ENCODE peak calls at places on chromosomes 4 and X, in five cellular contexts. One of them, this sample, is unnamed.
A peak's percentile ranks its signal among the peaks of the same experiment; 100 is the strongest.

GRCh38 chrX:8760021-8760420 is 28.1 kb upstream of the ANOS1 start:
- DNase-seq in CD8-positive, alpha-beta T cell: no peak
- DNase-seq in foreskin fibroblast: peak; percentile 10
- DNase-seq in suprapubic skin: no peak
- DNase-seq in fibroblast of lung: no peak
- DNase-seq in this sample: no peak

GRCh38 chrX:120111611-120112010 is 4.1 kb downstream of the RHOXF1 start:
- DNase-seq in CD8-positive, alpha-beta T cell: no peak
- DNase-seq in fibroblast of lung: no peak
- DNase-seq in suprapubic skin: no peak
- DNase-seq in foreskin fibroblast: no peak
- DNase-seq in this sample: no peak

GRCh38 chr4:108502366-108502765 is 118.0 kb upstream of the RPL34 start:
- DNase-seq in CD8-positive, alpha-beta T cell: no peak
- DNase-seq in fibroblast of lung: no peak
- DNase-seq in foreskin fibroblast: no peak
- DNase-seq in suprapubic skin: no peak
- DNase-seq in this sample: no peak

GRCh38 chrX:70508296-70508911 is 63.8 kb downstream of the DLG3 start:
- DNase-seq in fibroblast of lung: no peak
- DNase-seq in suprapubic skin: no peak
- DNase-seq in foreskin fibroblast: peak; percentile 33
- DNase-seq in CD8-positive, alpha-beta T cell: no peak
- DNase-seq in this sample: no peak

GRCh38 chr4:154376461-154376860 is 115.1 kb downstream of the DCHS2 start:
- DNase-seq in suprapubic skin: no peak
- DNase-seq in foreskin fibroblast: peak; percentile 8
- DNase-seq in CD8-positive, alpha-beta T cell: no peak
- DNase-seq in fibroblast of lung: no peak
- DNase-seq in this sample: no peak

GRCh38 chrX:38304010-38304409 is 23.3 kb downstream of the RPGR start:
- DNase-seq in CD8-positive, alpha-beta T cell: no peak
- DNase-seq in suprapubic skin: no peak
- DNase-seq in fibroblast of lung: peak; percentile 19
- DNase-seq in foreskin fibroblast: no peak
- DNase-seq in this sample: no peak

GRCh38 chr4:53196195-53196641 is 169.6 kb downstream of the SCFD2 start:
- DNase-seq in fibroblast of lung: peak; percentile 39
- DNase-seq in CD8-positive, alpha-beta T cell: no peak
- DNase-seq in suprapubic skin: no peak
- DNase-seq in foreskin fibroblast: no peak
- DNase-seq in this sample: no peak

GRCh38 chr4:79288185-79288584 is 37.7 kb downstream of the NAA11 start:
- DNase-seq in suprapubic skin: no peak
- DNase-seq in foreskin fibroblast: no peak
- DNase-seq in CD8-positive, alpha-beta T cell: no peak
- DNase-seq in fibroblast of lung: no peak
- DNase-seq in this sample: no peak

GRCh38 chr4:97998203-97998602 is 145.1 kb downstream of the STPG2 start:
- DNase-seq in fibroblast of lung: no peak
- DNase-seq in CD8-positive, alpha-beta T cell: no peak
- DNase-seq in suprapubic skin: no peak
- DNase-seq in foreskin fibroblast: no peak
- DNase-seq in this sample: no peak

GRCh38 chr4:8699479-8700145 is 107.0 kb downstream of the CPZ start:
- DNase-seq in CD8-positive, alpha-beta T cell: no peak
- DNase-seq in foreskin fibroblast: no peak
- DNase-seq in fibroblast of lung: no peak
- DNase-seq in suprapubic skin: peak; percentile 78
- DNase-seq in this sample: no peak

GRCh38 chr4:87422104-87423052 is at the start of gene NUDT9:
- DNase-seq in suprapubic skin: peak; percentile 95
- DNase-seq in foreskin fibroblast: peak; percentile 97
- DNase-seq in fibroblast of lung: peak; percentile 97
- DNase-seq in CD8-positive, alpha-beta T cell: peak; percentile 78
- DNase-seq in this sample: peak; percentile 84

GRCh38 chrX:7334253-7334935 is 186.4 kb upstream of the PUDP start:
- DNase-seq in suprapubic skin: no peak
- DNase-seq in CD8-positive, alpha-beta T cell: no peak
- DNase-seq in foreskin fibroblast: peak; percentile 81
- DNase-seq in fibroblast of lung: peak; percentile 79
- DNase-seq in this sample: peak; percentile 29

GRCh38 chr4:188960411-188961093 is 821.3 kb downstream of the TRIML1 start:
- DNase-seq in foreskin fibroblast: peak; percentile 66
- DNase-seq in CD8-positive, alpha-beta T cell: no peak
- DNase-seq in fibroblast of lung: no peak
- DNase-seq in suprapubic skin: no peak
- DNase-seq in this sample: no peak

GRCh38 chrX:27626066-27626465 is 35.9 kb downstream of the DCAF8L2 start:
- DNase-seq in fibroblast of lung: no peak
- DNase-seq in suprapubic skin: no peak
- DNase-seq in CD8-positive, alpha-beta T cell: no peak
- DNase-seq in foreskin fibroblast: no peak
- DNase-seq in this sample: no peak

GRCh38 chr4:47954245-47954644 is 39.9 kb upstream of the NFXL1 start:
- DNase-seq in suprapubic skin: no peak
- DNase-seq in CD8-positive, alpha-beta T cell: no peak
- DNase-seq in foreskin fibroblast: no peak
- DNase-seq in fibroblast of lung: no peak
- DNase-seq in this sample: no peak

GRCh38 chrX:1516596-1517104 is 20.3 kb downstream of the P2RY8 start:
- DNase-seq in foreskin fibroblast: no peak
- DNase-seq in CD8-positive, alpha-beta T cell: no peak
- DNase-seq in suprapubic skin: no peak
- DNase-seq in fibroblast of lung: no peak
- DNase-seq in this sample: no peak

GRCh38 chr4:170420255-170420693 is 330.5 kb upstream of the AADAT start:
- DNase-seq in suprapubic skin: no peak
- DNase-seq in CD8-positive, alpha-beta T cell: no peak
- DNase-seq in foreskin fibroblast: peak; percentile 9
- DNase-seq in fibroblast of lung: peak; percentile 8
- DNase-seq in this sample: no peak

GRCh38 chrX:134562002-134562401 is 96.3 kb downstream of the PLAC1 start:
- DNase-seq in foreskin fibroblast: no peak
- DNase-seq in fibroblast of lung: no peak
- DNase-seq in CD8-positive, alpha-beta T cell: no peak
- DNase-seq in suprapubic skin: no peak
- DNase-seq in this sample: no peak

GRCh38 chr4:7771056-7771455 is 168.6 kb downstream of the AFAP1 start:
- DNase-seq in suprapubic skin: no peak
- DNase-seq in fibroblast of lung: no peak
- DNase-seq in foreskin fibroblast: no peak
- DNase-seq in CD8-positive, alpha-beta T cell: peak; percentile 23
- DNase-seq in this sample: no peak

GRCh38 chr4:47031713-47032404 is 492 bp downstream of the GABRB1 start:
- DNase-seq in suprapubic skin: no peak
- DNase-seq in foreskin fibroblast: peak; percentile 5
- DNase-seq in CD8-positive, alpha-beta T cell: no peak
- DNase-seq in fibroblast of lung: no peak
- DNase-seq in this sample: no peak

GRCh38 chr4:139555705-139556070 is 331 bp downstream of the SETD7 start:
- DNase-seq in fibroblast of lung: peak; percentile 45
- DNase-seq in CD8-positive, alpha-beta T cell: no peak
- DNase-seq in foreskin fibroblast: peak; percentile 72
- DNase-seq in suprapubic skin: peak; percentile 83
- DNase-seq in this sample: peak; percentile 47

GRCh38 chr4:2650276-2650675 is 105.9 kb downstream of the TNIP2 start:
- DNase-seq in foreskin fibroblast: no peak
- DNase-seq in suprapubic skin: no peak
- DNase-seq in CD8-positive, alpha-beta T cell: no peak
- DNase-seq in fibroblast of lung: no peak
- DNase-seq in this sample: no peak

GRCh38 chrX:132092439-132093065 is 35.3 kb downstream of the FRMD7 start:
- DNase-seq in fibroblast of lung: peak; percentile 74
- DNase-seq in foreskin fibroblast: peak; percentile 74
- DNase-seq in CD8-positive, alpha-beta T cell: peak; percentile 22
- DNase-seq in suprapubic skin: no peak
- DNase-seq in this sample: peak; percentile 44

GRCh38 chr4:164977243-164978164 is at the start of gene TRIM61:
- DNase-seq in suprapubic skin: no peak
- DNase-seq in fibroblast of lung: peak; percentile 68
- DNase-seq in foreskin fibroblast: peak; percentile 41
- DNase-seq in CD8-positive, alpha-beta T cell: peak; percentile 42
- DNase-seq in this sample: no peak

GRCh38 chrX:119374736-119375135 is 24.4 kb upstream of the SLC25A43 start:
- DNase-seq in CD8-positive, alpha-beta T cell: no peak
- DNase-seq in suprapubic skin: no peak
- DNase-seq in fibroblast of lung: no peak
- DNase-seq in foreskin fibroblast: peak; percentile 52
- DNase-seq in this sample: no peak

GRCh38 chrX:30304866-30305265 is 4.3 kb downstream of the NR0B1 start:
- DNase-seq in CD8-positive, alpha-beta T cell: no peak
- DNase-seq in suprapubic skin: no peak
- DNase-seq in fibroblast of lung: no peak
- DNase-seq in foreskin fibroblast: no peak
- DNase-seq in this sample: no peak

GRCh38 chr4:182828678-182829025 is 88.5 kb downstream of the DCTD start:
- DNase-seq in suprapubic skin: no peak
- DNase-seq in fibroblast of lung: no peak
- DNase-seq in foreskin fibroblast: no peak
- DNase-seq in CD8-positive, alpha-beta T cell: no peak
- DNase-seq in this sample: no peak

GRCh38 chr4:27154706-27155105 is 294.1 kb downstream of the STIM2 start:
- DNase-seq in fibroblast of lung: peak; percentile 47
- DNase-seq in suprapubic skin: no peak
- DNase-seq in foreskin fibroblast: peak; percentile 88
- DNase-seq in CD8-positive, alpha-beta T cell: no peak
- DNase-seq in this sample: no peak

GRCh38 chrX:56796641-56797395 is 67.8 kb downstream of the NBDY start:
- DNase-seq in suprapubic skin: no peak
- DNase-seq in fibroblast of lung: no peak
- DNase-seq in CD8-positive, alpha-beta T cell: no peak
- DNase-seq in foreskin fibroblast: no peak
- DNase-seq in this sample: no peak

GRCh38 chr4:151099976-151100417 is 569 bp downstream of the RPS3A start:
- DNase-seq in fibroblast of lung: peak; percentile 45
- DNase-seq in suprapubic skin: no peak
- DNase-seq in foreskin fibroblast: peak; percentile 27
- DNase-seq in CD8-positive, alpha-beta T cell: no peak
- DNase-seq in this sample: peak; percentile 40